ENCODE peak calls at places on chromosomes 5 and 9, in seven cellular contexts. A, K, Q, M, U, I and D are unnamed samples.

GRCh38 chr5:138819065-138819464 is 56.1 kb downstream of the LRRTM2 start:
- DNase-seq in A (no peak), K (no peak), Q (no peak), M (no peak), U (peak), I (no peak), D (no peak)

GRCh38 chr9:33263936-33264472 is 504 bp downstream of the BAG1 start:
- DNase-seq in A (peak), K (peak), Q (peak), M (peak), U (peak), I (peak), D (peak)

GRCh38 chr5:154740957-154741356 is 14.2 kb upstream of the LARP1 start:
- DNase-seq in A (peak), K (no peak), Q (no peak), M (peak), U (peak), I (no peak), D (no peak)

GRCh38 chr5:76926329-76927105 is 26.3 kb upstream of the CRHBP start:
- DNase-seq in A (no peak), K (no peak), Q (no peak), M (peak), U (no peak), I (no peak), D (no peak)

GRCh38 chr5:179530069-179530998 is 20.0 kb upstream of the RUFY1 start:
- DNase-seq in A (peak), K (peak), Q (peak), M (no peak), U (peak), I (peak), D (peak)

GRCh38 chr5:58261605-58262004 is 198.3 kb downstream of the PLK2 start:
- DNase-seq in A (no peak), K (no peak), Q (no peak), M (no peak), U (peak), I (no peak), D (no peak)

GRCh38 chr5:148739524-148739923 is 85.2 kb upstream of the HTR4 start:
- DNase-seq in A (no peak), K (no peak), Q (no peak), M (peak), U (no peak), I (no peak), D (no peak)

GRCh38 chr5:178228609-178229008 is 4.0 kb downstream of the PHYKPL start:
- DNase-seq in A (no peak), K (peak), Q (no peak), M (no peak), U (no peak), I (no peak), D (peak)

GRCh38 chr9:84670801-84671153 is 1.2 kb downstream of the NTRK2 start:
- DNase-seq in A (no peak), K (no peak), Q (no peak), M (no peak), U (peak), I (no peak), D (no peak)

GRCh38 chr5:163571755-163572154 is 66.3 kb downstream of the MAT2B start:
- DNase-seq in A (no peak), K (no peak), Q (no peak), M (peak), U (no peak), I (no peak), D (no peak)

GRCh38 chr5:52177193-52177592 is 610.5 kb upstream of the ITGA1 start:
- DNase-seq in A (no peak), K (no peak), Q (no peak), M (no peak), U (no peak), I (no peak), D (no peak)

GRCh38 chr5:146731909-146732659 is 146.5 kb downstream of the PPP2R2B start:
- DNase-seq in A (no peak), K (no peak), Q (no peak), M (peak), U (no peak), I (no peak), D (no peak)

GRCh38 chr9:92620870-92621269 is 49.1 kb downstream of the IPPK start:
- DNase-seq in A (no peak), K (no peak), Q (no peak), M (no peak), U (no peak), I (no peak), D (peak)

GRCh38 chr5:173753307-173754168 is 134.6 kb upstream of the CPEB4 start:
- DNase-seq in A (peak), K (peak), Q (no peak), M (no peak), U (no peak), I (no peak), D (no peak)

GRCh38 chr9:70933318-70933717 is 188.1 kb downstream of the TRPM3 start:
- DNase-seq in A (no peak), K (no peak), Q (no peak), M (no peak), U (no peak), I (no peak), D (no peak)